ENCODE peak calls at places on chromosomes 4 and X, in ten cellular contexts. V is HepG2; Y is breast epithelium; S is brain microvascular endothelial cell; R is CD4-positive, alpha-beta memory T cell; A is colonic mucosa; M is iPS DF 6.9; N is GM23248; G is pancreas; T is transverse colon. U is an unnamed sample.

GRCh38 chr4:141713771-141714445 is 77.5 kb downstream of the IL15 start:
- DNase-seq in V (no peak), Y (no peak), S (peak; percentile 40), R (no peak), A (no peak), M (no peak), N (peak; percentile 58), G (no peak), T (no peak), U (no peak)

GRCh38 chr4:78432896-78433295 is 118.7 kb upstream of the ANXA3 start:
- DNase-seq in V (no peak), Y (no peak), S (peak; percentile 11), R (no peak), A (no peak), M (no peak), N (peak; percentile 80), G (no peak), T (no peak), U (peak; percentile 20)

GRCh38 chrX:120768681-120769080 is 107.0 kb downstream of the CT47B1 start:
- DNase-seq in V (no peak), Y (no peak), S (peak; percentile 7), R (no peak), A (no peak), M (no peak), N (peak; percentile 54), G (no peak), T (no peak), U (no peak)

GRCh38 chr4:119834901-119835300 is 206.3 kb upstream of the PDE5A start:
- DNase-seq in V (no peak), Y (no peak), S (no peak), R (no peak), A (no peak), M (no peak), N (no peak), G (no peak), T (no peak), U (no peak)

GRCh38 chr4:43835869-43836268 is 612.7 kb downstream of the KCTD8 start:
- DNase-seq in V (no peak), Y (no peak), S (no peak), R (no peak), A (no peak), M (no peak), N (no peak), G (no peak), T (no peak), U (no peak)

GRCh38 chr4:151035321-151035720 is 20.2 kb upstream of the LRBA start:
- DNase-seq in V (peak; percentile 41), Y (no peak), S (no peak), R (no peak), A (peak; percentile 53), M (no peak), N (no peak), G (peak; percentile 46), T (peak; percentile 12), U (peak; percentile 62)

GRCh38 chr4:174061026-174061425 is 222.4 kb downstream of the FBXO8 start:
- DNase-seq in V (no peak), Y (no peak), S (no peak), R (no peak), A (no peak), M (no peak), N (no peak), G (no peak), T (no peak), U (no peak)

GRCh38 chr4:100872811-100873210 is 355.0 kb upstream of the EMCN start:
- DNase-seq in V (no peak), Y (no peak), S (peak; percentile 19), R (no peak), A (no peak), M (no peak), N (no peak), G (no peak), T (no peak), U (no peak)

GRCh38 chr4:72031868-72032619 is at the start of gene NPFFR2:
- DNase-seq in V (no peak), Y (no peak), S (peak; percentile 4), R (no peak), A (no peak), M (peak; percentile 31), N (no peak), G (peak; percentile 13), T (no peak), U (no peak)

GRCh38 chr4:112889619-112890294 is 159.7 kb upstream of the ANK2 start:
- DNase-seq in V (no peak), Y (no peak), S (peak; percentile 25), R (no peak), A (no peak), M (no peak), N (peak; percentile 82), G (no peak), T (no peak), U (no peak)
- H3K4me3 ChIP-seq in V (no peak overlapping the region), Y (peak overlapping the region; percentile 29), S (peak overlapping the region; percentile 0), R (no peak overlapping the region), A (no peak overlapping the region), M (no peak overlapping the region), N (peak overlapping the region; percentile 65), G (no peak overlapping the region), T (peak overlapping the region; percentile 6), U (no peak overlapping the region)

DNA sequence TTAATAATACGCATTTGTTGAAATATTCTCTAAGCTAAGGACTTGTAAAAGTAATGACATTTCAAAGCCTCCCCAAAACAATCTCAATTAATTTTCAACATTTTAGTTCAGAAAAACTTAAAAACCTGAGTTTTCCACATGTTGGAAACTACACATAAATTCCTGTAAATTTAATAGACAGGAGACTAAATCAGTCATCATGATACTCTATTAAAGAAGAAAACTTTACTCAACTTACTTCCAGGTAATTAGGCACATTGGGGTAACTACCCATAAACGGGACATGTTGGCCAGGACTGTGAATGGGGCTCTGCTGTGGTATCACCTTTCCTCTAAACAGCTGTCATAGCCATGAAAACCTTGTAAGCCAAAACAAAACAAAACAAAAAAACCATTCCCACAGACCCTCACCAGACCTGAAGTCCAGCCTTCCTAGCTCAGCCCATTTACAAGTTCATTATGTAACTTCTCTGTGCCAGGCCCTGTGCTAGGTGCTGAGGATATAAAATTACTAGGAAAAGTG is 96.4 kb upstream of the SMIM10 start:
- DNase-seq in V (no peak), Y (no peak), S (no peak), R (no peak), A (no peak), M (no peak), N (no peak), G (no peak), T (no peak), U (no peak)
- H3K36me3 ChIP-seq in V (no peaks in the 10 kb centered on the region), Y (no peaks in the 10 kb centered on the region), S (peaks cover 2% of the 10 kb centered on the region), R (no peaks in the 10 kb centered on the region), A (no peaks in the 10 kb centered on the region), M (no peaks in the 10 kb centered on the region), N (peaks cover 4% of the 10 kb centered on the region), G (no peaks in the 10 kb centered on the region), T (no peaks in the 10 kb centered on the region), U (no peaks in the 10 kb centered on the region)

DNA sequence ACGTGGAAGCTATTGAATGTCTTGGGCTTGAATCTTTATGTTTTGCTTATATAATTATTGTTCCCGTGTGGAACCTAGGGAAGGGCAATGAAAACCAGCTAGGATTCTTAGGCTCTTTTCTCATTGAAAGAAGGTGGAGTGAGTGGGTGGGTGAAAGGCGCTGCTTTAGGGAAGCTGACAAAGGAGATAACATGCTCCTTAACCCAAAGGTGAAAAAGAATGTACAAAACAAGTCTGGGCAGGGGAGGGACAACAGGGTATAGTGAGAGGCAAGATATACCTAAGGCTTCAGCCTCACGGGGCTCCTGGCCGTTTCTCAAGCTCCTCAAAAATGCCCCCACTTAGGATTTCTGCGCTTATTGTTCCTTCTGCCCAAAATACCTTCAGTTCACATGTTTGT is 1.8 kb downstream of the SH2D1A start:
- DNase-seq in V (no peak), Y (no peak), S (no peak), R (no peak), A (no peak), M (no peak), N (no peak), G (no peak), T (no peak), U (no peak)
- H3K4me3 ChIP-seq in V (no peak overlapping the region), Y (no peak overlapping the region), S (no peak overlapping the region), R (peak overlapping the region; percentile 49), A (no peak overlapping the region), M (no peak overlapping the region), N (no peak overlapping the region), G (no peak overlapping the region), T (no peak overlapping the region), U (peak overlapping the region; percentile 3)

DNA sequence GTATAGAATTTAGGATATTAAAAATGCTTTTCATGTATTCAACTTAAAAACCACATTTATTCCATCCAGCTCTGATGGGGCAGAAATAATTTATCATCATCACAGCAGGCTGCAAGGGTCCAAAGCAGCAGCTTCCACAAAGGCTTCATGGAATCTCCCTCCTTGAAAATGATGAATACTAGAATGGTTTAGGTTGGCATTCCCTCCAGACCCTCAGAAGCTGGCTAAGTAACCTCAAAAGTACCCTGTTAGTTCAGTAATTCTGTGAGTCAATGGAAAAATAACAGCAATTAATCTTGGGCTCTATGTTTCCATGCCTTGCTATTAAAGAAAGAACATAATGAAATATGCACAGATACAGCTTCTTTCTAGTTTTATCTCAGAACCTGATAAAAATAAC is 594.9 kb upstream of the DIPK2B start:
- DNase-seq in V (no peak), Y (no peak), S (no peak), R (no peak), A (no peak), M (no peak), N (no peak), G (no peak), T (no peak), U (no peak)
- H3K36me3 ChIP-seq in V (no peaks in the 10 kb centered on the region), Y (no peaks in the 10 kb centered on the region), S (no peaks in the 10 kb centered on the region), R (no peaks in the 10 kb centered on the region), A (no peaks in the 10 kb centered on the region), M (no peaks in the 10 kb centered on the region), N (no peaks in the 10 kb centered on the region), G (no peaks in the 10 kb centered on the region), T (no peaks in the 10 kb centered on the region), U (no peaks in the 10 kb centered on the region)

DNA sequence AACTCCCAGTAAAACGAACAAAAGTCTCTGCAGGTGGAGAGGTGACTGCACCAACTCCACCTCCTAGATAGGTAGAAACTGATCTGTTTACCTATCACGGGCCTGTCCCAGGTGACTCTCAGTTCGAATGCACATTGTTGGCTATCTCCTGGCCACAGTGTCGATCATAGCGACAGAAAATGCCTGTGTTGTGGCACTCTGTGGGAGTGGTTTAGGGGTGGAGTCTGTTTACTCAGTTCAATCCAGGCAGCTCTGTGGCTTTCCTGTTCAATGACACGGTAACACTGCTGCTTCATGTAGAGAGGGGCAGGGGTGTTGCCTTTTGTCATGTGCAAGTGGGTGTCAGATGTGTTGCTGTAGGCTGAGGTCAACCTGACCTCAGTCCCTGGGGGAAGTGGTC is 1602.5 kb downstream of the TECRL start:
- DNase-seq in V (peak; percentile 3), Y (no peak), S (no peak), R (no peak), A (peak; percentile 22), M (no peak), N (no peak), G (no peak), T (peak; percentile 19), U (peak; percentile 1)
- H3K4me3 ChIP-seq in V (no peak overlapping the region), Y (no peak overlapping the region), S (no peak overlapping the region), R (no peak overlapping the region), A (no peak overlapping the region), M (no peak overlapping the region), N (no peak overlapping the region), G (no peak overlapping the region), T (no peak overlapping the region), U (no peak overlapping the region)